ENCODE peak calls at places on chromosomes 16 and 17, in six cellular contexts. One of them, this sample, is unnamed.

GRCh38 chr17:81309859-81310839 is 15.0 kb upstream of the SLC38A10 start:
- DNase-seq in trophoblast cell: peak
- DNase-seq in H1: no peak
- DNase-seq in IMR-90: no peak
- DNase-seq in neuronal stem cell: no peak
- DNase-seq in mesendoderm: peak
- DNase-seq in this sample: no peak

GRCh38 chr16:72261127-72261526 is 89.2 kb upstream of the PMFBP1 start:
- DNase-seq in H1: no peak
- DNase-seq in mesendoderm: no peak
- DNase-seq in neuronal stem cell: no peak
- DNase-seq in IMR-90: no peak
- DNase-seq in trophoblast cell: no peak
- DNase-seq in this sample: no peak

GRCh38 chr16:75443301-75443700 is 10.0 kb upstream of the CFDP1 start:
- DNase-seq in neuronal stem cell: no peak
- DNase-seq in H1: no peak
- DNase-seq in IMR-90: peak
- DNase-seq in mesendoderm: no peak
- DNase-seq in trophoblast cell: no peak
- DNase-seq in this sample: peak

GRCh38 chr17:39651908-39652634 is 13.1 kb upstream of the TCAP start:
- DNase-seq in trophoblast cell: no peak
- DNase-seq in IMR-90: no peak
- DNase-seq in neuronal stem cell: no peak
- DNase-seq in mesendoderm: no peak
- DNase-seq in H1: no peak
- DNase-seq in this sample: no peak

GRCh38 chr16:1002399-1003161 is 21.0 kb downstream of the SOX8 start:
- DNase-seq in IMR-90: peak
- DNase-seq in H1: no peak
- DNase-seq in neuronal stem cell: no peak
- DNase-seq in mesendoderm: peak
- DNase-seq in trophoblast cell: peak
- DNase-seq in this sample: peak

GRCh38 chr17:82065193-82065637 is 389 bp downstream of the DUS1L start:
- DNase-seq in trophoblast cell: peak
- DNase-seq in mesendoderm: no peak
- DNase-seq in neuronal stem cell: no peak
- DNase-seq in IMR-90: peak
- DNase-seq in H1: no peak
- DNase-seq in this sample: peak

GRCh38 chr16:2743007-2743810 is 9.2 kb upstream of the SRRM2 start:
- DNase-seq in neuronal stem cell: no peak
- DNase-seq in IMR-90: no peak
- DNase-seq in mesendoderm: no peak
- DNase-seq in H1: no peak
- DNase-seq in trophoblast cell: no peak
- DNase-seq in this sample: no peak

GRCh38 chr17:72884066-72884465 is 208.4 kb downstream of the SLC39A11 start:
- DNase-seq in neuronal stem cell: no peak
- DNase-seq in IMR-90: no peak
- DNase-seq in H1: no peak
- DNase-seq in mesendoderm: no peak
- DNase-seq in trophoblast cell: no peak
- DNase-seq in this sample: no peak

GRCh38 chr16:87132361-87133014 is 184.7 kb downstream of the C16orf95 start:
- DNase-seq in neuronal stem cell: peak
- DNase-seq in mesendoderm: no peak
- DNase-seq in IMR-90: peak
- DNase-seq in H1: no peak
- DNase-seq in trophoblast cell: peak
- DNase-seq in this sample: peak

GRCh38 chr16:49140618-49141017 is 141.0 kb downstream of the CBLN1 start:
- DNase-seq in IMR-90: no peak
- DNase-seq in mesendoderm: no peak
- DNase-seq in trophoblast cell: no peak
- DNase-seq in H1: no peak
- DNase-seq in neuronal stem cell: no peak
- DNase-seq in this sample: no peak

GRCh38 chr17:52532373-52532772 is 373.9 kb upstream of the CA10 start:
- DNase-seq in neuronal stem cell: no peak
- DNase-seq in IMR-90: no peak
- DNase-seq in H1: no peak
- DNase-seq in mesendoderm: no peak
- DNase-seq in trophoblast cell: no peak
- DNase-seq in this sample: no peak

GRCh38 chr17:55763856-55764255 is 13.0 kb downstream of the PCTP start:
- DNase-seq in neuronal stem cell: no peak
- DNase-seq in H1: no peak
- DNase-seq in mesendoderm: no peak
- DNase-seq in IMR-90: no peak
- DNase-seq in trophoblast cell: peak
- DNase-seq in this sample: peak

GRCh38 chr17:55336426-55336825 is 71.7 kb downstream of the HLF start:
- DNase-seq in neuronal stem cell: no peak
- DNase-seq in H1: no peak
- DNase-seq in trophoblast cell: no peak
- DNase-seq in mesendoderm: no peak
- DNase-seq in IMR-90: no peak
- DNase-seq in this sample: no peak

GRCh38 chr17:32265192-32265895 is at the start of gene RHBDL3:
- DNase-seq in neuronal stem cell: no peak
- DNase-seq in IMR-90: no peak
- DNase-seq in H1: no peak
- DNase-seq in mesendoderm: peak
- DNase-seq in trophoblast cell: no peak
- DNase-seq in this sample: no peak

GRCh38 chr17:48483471-48484131 is 47.2 kb downstream of the HOXB1 start:
- DNase-seq in H1: no peak
- DNase-seq in trophoblast cell: peak
- DNase-seq in neuronal stem cell: no peak
- DNase-seq in IMR-90: peak
- DNase-seq in mesendoderm: peak
- DNase-seq in this sample: peak

GRCh38 chr17:35243459-35244204 is 760 bp downstream of the SLFN5 start:
- DNase-seq in trophoblast cell: peak
- DNase-seq in neuronal stem cell: peak
- DNase-seq in IMR-90: peak
- DNase-seq in mesendoderm: peak
- DNase-seq in H1: peak
- DNase-seq in this sample: peak

GRCh38 chr16:65621640-65622039 is 499.8 kb upstream of the CDH11 start:
- DNase-seq in trophoblast cell: no peak
- DNase-seq in IMR-90: no peak
- DNase-seq in H1: no peak
- DNase-seq in mesendoderm: no peak
- DNase-seq in neuronal stem cell: no peak
- DNase-seq in this sample: no peak

GRCh38 chr17:40490289-40490853 is 11.1 kb downstream of the TNS4 start:
- DNase-seq in neuronal stem cell: no peak
- DNase-seq in H1: peak
- DNase-seq in mesendoderm: peak
- DNase-seq in trophoblast cell: no peak
- DNase-seq in IMR-90: peak
- DNase-seq in this sample: peak

GRCh38 chr16:4917117-4917516 is 19.8 kb downstream of the PPL start:
- DNase-seq in mesendoderm: no peak
- DNase-seq in neuronal stem cell: no peak
- DNase-seq in H1: no peak
- DNase-seq in IMR-90: peak
- DNase-seq in trophoblast cell: no peak
- DNase-seq in this sample: peak

GRCh38 chr17:13931752-13932477 is 137.4 kb upstream of the COX10 start:
- DNase-seq in neuronal stem cell: no peak
- DNase-seq in trophoblast cell: peak
- DNase-seq in IMR-90: peak
- DNase-seq in H1: no peak
- DNase-seq in mesendoderm: peak
- DNase-seq in this sample: peak

GRCh38 chr17:41539071-41539492 is 11.0 kb upstream of the KRT19 start:
- DNase-seq in IMR-90: no peak
- DNase-seq in neuronal stem cell: no peak
- DNase-seq in mesendoderm: peak
- DNase-seq in H1: no peak
- DNase-seq in trophoblast cell: peak
- DNase-seq in this sample: no peak

GRCh38 chr16:89691986-89692569 is 5.6 kb downstream of the CDK10 start:
- DNase-seq in IMR-90: no peak
- DNase-seq in trophoblast cell: no peak
- DNase-seq in mesendoderm: no peak
- DNase-seq in neuronal stem cell: no peak
- DNase-seq in H1: no peak
- DNase-seq in this sample: no peak

GRCh38 chr16:88924834-88925539 is 52.0 kb downstream of the CBFA2T3 start:
- DNase-seq in trophoblast cell: peak
- DNase-seq in mesendoderm: peak
- DNase-seq in H1: no peak
- DNase-seq in neuronal stem cell: no peak
- DNase-seq in IMR-90: peak
- DNase-seq in this sample: peak

GRCh38 chr17:46167826-46168569 is 25.2 kb downstream of the KANSL1 start:
- DNase-seq in mesendoderm: peak
- DNase-seq in H1: no peak
- DNase-seq in neuronal stem cell: no peak
- DNase-seq in IMR-90: peak
- DNase-seq in trophoblast cell: peak
- DNase-seq in this sample: peak

GRCh38 chr17:81143200-81143527 is 22.1 kb upstream of the PVALEF start:
- DNase-seq in H1: no peak
- DNase-seq in trophoblast cell: no peak
- DNase-seq in neuronal stem cell: no peak
- DNase-seq in mesendoderm: no peak
- DNase-seq in IMR-90: no peak
- DNase-seq in this sample: no peak

GRCh38 chr17:80996422-80997305 is 5.0 kb downstream of the CHMP6 start:
- DNase-seq in mesendoderm: no peak
- DNase-seq in IMR-90: no peak
- DNase-seq in neuronal stem cell: no peak
- DNase-seq in trophoblast cell: no peak
- DNase-seq in H1: no peak
- DNase-seq in this sample: no peak

GRCh38 chr17:2309338-2310143 is 5.8 kb downstream of the SRR start:
- DNase-seq in IMR-90: peak
- DNase-seq in mesendoderm: no peak
- DNase-seq in neuronal stem cell: no peak
- DNase-seq in H1: no peak
- DNase-seq in trophoblast cell: no peak
- DNase-seq in this sample: peak

GRCh38 chr17:39677581-39678339 is 9.5 kb downstream of the PNMT start:
- DNase-seq in H1: no peak
- DNase-seq in IMR-90: no peak
- DNase-seq in trophoblast cell: no peak
- DNase-seq in mesendoderm: no peak
- DNase-seq in neuronal stem cell: no peak
- DNase-seq in this sample: no peak

GRCh38 chr16:73124665-73125064 is 76.7 kb upstream of the ZFHX3 start:
- DNase-seq in H1: no peak
- DNase-seq in neuronal stem cell: no peak
- DNase-seq in trophoblast cell: no peak
- DNase-seq in IMR-90: no peak
- DNase-seq in mesendoderm: no peak
- DNase-seq in this sample: no peak

GRCh38 chr17:83115202-83115651 is 35.8 kb downstream of the METRNL start:
- DNase-seq in H1: no peak
- DNase-seq in mesendoderm: no peak
- DNase-seq in IMR-90: no peak
- DNase-seq in neuronal stem cell: no peak
- DNase-seq in trophoblast cell: no peak
- DNase-seq in this sample: no peak

GRCh38 chr16:30808163-30808562 is 21.2 kb upstream of the ZNF629 start:
- DNase-seq in IMR-90: no peak
- DNase-seq in trophoblast cell: no peak
- DNase-seq in mesendoderm: no peak
- DNase-seq in H1: no peak
- DNase-seq in neuronal stem cell: no peak
- DNase-seq in this sample: no peak
- H3K4me3 ChIP-seq in IMR-90: no peak
- H3K4me3 ChIP-seq in trophoblast cell: no peak
- H3K4me3 ChIP-seq in mesendoderm: no peak
- H3K4me3 ChIP-seq in H1: no peak
- H3K4me3 ChIP-seq in neuronal stem cell: no peak
- H3K4me3 ChIP-seq in this sample: no peak

DNA sequence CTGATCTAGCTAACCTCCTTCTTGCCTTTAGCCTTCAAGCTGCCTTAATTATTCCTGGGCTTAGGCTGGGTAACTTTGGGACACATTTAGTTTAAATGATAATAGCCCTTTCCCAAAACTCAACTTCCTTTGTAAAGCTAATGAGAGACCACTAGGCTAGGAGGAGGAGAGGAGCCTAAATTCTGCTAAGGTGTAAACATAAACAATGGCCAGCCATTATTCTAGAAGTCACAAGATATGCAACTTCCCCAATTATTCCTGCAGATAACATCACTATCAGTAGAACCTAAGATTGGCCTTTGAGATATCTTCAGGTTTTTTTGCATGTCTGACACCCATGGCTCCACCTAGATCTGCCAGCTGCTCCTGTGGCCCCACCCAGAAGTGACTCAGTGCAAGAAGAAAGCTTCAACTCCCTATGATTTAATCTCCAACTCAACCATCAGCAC is 131.2 kb upstream of the FAM20A start:
- DNase-seq in H1: no peak
- DNase-seq in neuronal stem cell: no peak
- DNase-seq in trophoblast cell: peak
- DNase-seq in mesendoderm: peak
- DNase-seq in IMR-90: no peak
- DNase-seq in this sample: no peak
- H2AK5ac ChIP-seq in H1: peak
- H2AK5ac ChIP-seq in neuronal stem cell: no peak
- H2AK5ac ChIP-seq in trophoblast cell: no peak
- H2AK5ac ChIP-seq in mesendoderm: no peak
- H2AK5ac ChIP-seq in IMR-90: no peak
- H2AK5ac ChIP-seq in this sample: no peak

DNA sequence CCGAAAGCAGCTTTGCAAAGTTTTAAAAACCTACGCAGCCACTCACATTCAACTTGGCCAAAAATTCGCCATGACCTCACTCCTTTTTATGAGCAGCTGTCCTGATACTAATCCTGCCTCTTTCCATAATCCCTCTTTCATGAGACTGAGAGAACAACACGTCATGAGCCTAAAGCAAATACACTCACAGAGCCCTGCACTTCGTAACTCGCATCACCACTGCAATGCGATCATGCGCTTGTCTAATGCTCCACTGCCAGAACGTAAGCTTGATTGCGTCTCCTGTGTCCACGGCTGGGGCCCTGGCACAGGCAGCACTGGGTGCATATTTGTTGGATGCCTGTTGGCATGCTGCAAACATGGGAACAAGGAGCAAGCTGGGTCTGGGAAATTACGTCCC is 36.2 kb downstream of the CDRT4 start:
- DNase-seq in neuronal stem cell: no peak
- DNase-seq in H1: no peak
- DNase-seq in IMR-90: no peak
- DNase-seq in trophoblast cell: peak
- DNase-seq in mesendoderm: no peak
- DNase-seq in this sample: no peak
- H3K4me3 ChIP-seq in neuronal stem cell: no peak
- H3K4me3 ChIP-seq in H1: no peak
- H3K4me3 ChIP-seq in IMR-90: no peak
- H3K4me3 ChIP-seq in trophoblast cell: no peak
- H3K4me3 ChIP-seq in mesendoderm: no peak
- H3K4me3 ChIP-seq in this sample: no peak

GRCh38 chr17:8698142-8699050 is 46.2 kb downstream of the CCDC42 start:
- DNase-seq in neuronal stem cell: no peak
- DNase-seq in trophoblast cell: peak
- DNase-seq in H1: no peak
- DNase-seq in mesendoderm: peak
- DNase-seq in IMR-90: peak
- DNase-seq in this sample: peak
- H2AK5ac ChIP-seq in neuronal stem cell: peak
- H2AK5ac ChIP-seq in trophoblast cell: peak
- H2AK5ac ChIP-seq in H1: peak
- H2AK5ac ChIP-seq in mesendoderm: peak
- H2AK5ac ChIP-seq in IMR-90: peak
- H2AK5ac ChIP-seq in this sample: peak